ENCODE peak calls at places on chromosomes 7 and 10, in seven cellular contexts. D, V, G, N, F, J and S are unnamed samples.

GRCh38 chr10:77925410-77925794 is 1.2 kb downstream of the DLG5 start:
- DNase-seq in V (no peak), G (peak; percentile 81), F (no peak), N (no peak), D (no peak), J (no peak), S (no peak)

GRCh38 chr7:37439282-37440021 is 9.2 kb downstream of the ELMO1 start:
- DNase-seq in J (no peak), N (no peak), F (no peak), V (no peak), D (no peak), G (no peak), S (no peak)

GRCh38 chr7:6384327-6384726 is 63.4 kb downstream of the DAGLB start:
- DNase-seq in J (no peak), F (no peak), V (no peak), D (no peak), G (no peak), N (no peak), S (no peak)

GRCh38 chr7:46990761-46991160 is 591.1 kb downstream of the TNS3 start:
- DNase-seq in J (no peak), F (no peak), N (no peak), D (peak; percentile 59), G (no peak), V (no peak), S (no peak)

GRCh38 chr7:77409739-77410545 is 6.2 kb downstream of the GSAP start:
- DNase-seq in G (no peak), F (no peak), D (peak; percentile 26), N (no peak), V (no peak), J (no peak), S (no peak)

GRCh38 chr10:110637558-110638053 is 6.5 kb upstream of the RBM20 start:
- DNase-seq in D (no peak), G (no peak), F (no peak), N (no peak), V (no peak), J (no peak), S (no peak)

GRCh38 chr7:123682690-123683089 is 27.0 kb downstream of the LMOD2 start:
- DNase-seq in N (no peak), J (no peak), F (peak; percentile 23), V (no peak), D (peak; percentile 60), G (no peak), S (no peak)

GRCh38 chr7:38222481-38223096 is 44.5 kb downstream of the STARD3NL start:
- DNase-seq in G (no peak), D (no peak), F (peak; percentile 34), N (no peak), V (no peak), J (no peak), S (no peak)

GRCh38 chr7:47428052-47428779 is 153.7 kb downstream of the TNS3 start:
- DNase-seq in F (no peak), D (no peak), J (no peak), V (no peak), G (peak; percentile 38), N (no peak), S (no peak)

GRCh38 chr7:138784692-138785091 is 13.1 kb upstream of the TMEM213 start:
- DNase-seq in J (no peak), N (no peak), V (no peak), F (no peak), G (no peak), D (no peak), S (no peak)

GRCh38 chr10:5640036-5640435 is 26.4 kb downstream of the ASB13 start:
- DNase-seq in G (no peak), V (no peak), N (no peak), J (no peak), F (no peak), D (no peak), S (no peak)

DNA sequence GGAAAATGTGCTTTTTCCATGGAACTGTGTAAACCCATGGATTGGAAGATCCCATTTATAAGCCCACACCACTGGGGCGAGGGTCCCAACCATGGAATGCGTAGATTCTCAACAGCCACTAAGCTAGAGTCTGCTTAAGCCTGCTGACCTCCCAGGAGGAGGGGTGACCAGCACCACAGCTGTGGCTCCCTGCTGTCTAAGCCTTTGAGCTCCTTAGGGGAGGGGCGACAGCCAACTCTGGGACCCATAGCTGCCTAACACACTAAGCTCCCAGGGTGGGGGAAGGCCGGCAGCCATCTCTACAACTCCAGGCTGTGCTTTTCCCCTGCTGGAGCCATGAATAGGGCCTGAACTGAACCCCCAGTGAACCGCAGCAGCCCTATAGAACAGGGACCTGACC is 249.8 kb upstream of the HPS1 start:
- DNase-seq in N (no peak), D (no peak), F (no peak), V (no peak), G (no peak), J (no peak), S (no peak)
- H3K27ac ChIP-seq in N (no peak overlapping the region), D (no peak overlapping the region), F (no peak overlapping the region), V (no peak overlapping the region), G (no peak overlapping the region), J (no peak overlapping the region), S (no peak overlapping the region)

GRCh38 chr10:122078326-122078725 is 89.4 kb downstream of the TACC2 start:
- DNase-seq in N (no peak), D (no peak), F (no peak), J (no peak), G (no peak), V (no peak), S (no peak)
- H3K27ac ChIP-seq in N (peak overlapping the region; percentile 84), D (no peak overlapping the region), F (no peak overlapping the region), J (peak overlapping the region; percentile 72), G (peak overlapping the region; percentile 60), V (no peak overlapping the region), S (no peak overlapping the region)

GRCh38 chr7:945147-945555 is 9.3 kb downstream of the ADAP1 start:
- DNase-seq in V (no peak), D (no peak), N (no peak), F (no peak), G (peak; percentile 51), J (peak; percentile 6), S (peak; percentile 13)

GRCh38 chr7:946256-946996 is 8.1 kb downstream of the ADAP1 start:
- DNase-seq in J (peak; percentile 0), D (no peak), F (no peak), V (no peak), N (no peak), G (peak; percentile 53), S (peak; percentile 53)

GRCh38 chr7:945556-946255 is 8.8 kb downstream of the ADAP1 start:
- DNase-seq in D (no peak), N (no peak), J (peak; percentile 8), V (no peak), G (peak; percentile 60), F (peak; percentile 86), S (no peak)

GRCh38 chr7:947391-948210 is 6.9 kb downstream of the ADAP1 start:
- DNase-seq in V (no peak), G (peak; percentile 56), D (no peak), F (no peak), J (no peak), N (peak; percentile 8), S (peak; percentile 22)

DNA sequence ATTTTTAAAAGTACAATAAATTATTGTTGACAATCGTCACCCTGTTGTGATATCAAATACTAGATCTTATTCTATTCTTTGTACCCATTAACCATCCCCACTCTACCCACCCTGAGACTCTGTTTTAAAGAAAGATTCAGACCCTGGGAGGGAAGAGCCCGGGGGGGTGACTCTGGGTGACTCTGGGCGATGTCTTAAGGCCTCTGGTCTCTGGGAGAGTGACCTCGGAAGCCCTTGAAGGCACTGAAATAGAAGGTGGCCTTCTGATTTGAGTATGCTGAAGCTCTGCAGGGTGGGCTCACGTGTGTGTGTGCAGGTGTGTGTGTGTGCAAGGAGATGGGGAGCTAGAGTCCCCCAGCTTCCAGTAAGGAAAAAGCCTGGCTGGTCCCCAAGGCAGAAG is 9.7 kb downstream of the ADAP1 start:
- DNase-seq in D (no peak), G (no peak), J (no peak), F (no peak), N (no peak), V (no peak), S (peak; percentile 2)
- H3K27ac ChIP-seq in D (no peak overlapping the region), G (no peak overlapping the region), J (no peak overlapping the region), F (peak overlapping the region; percentile 98), N (no peak overlapping the region), V (no peak overlapping the region), S (no peak overlapping the region)

GRCh38 chr7:101060992-101061391 is 24.3 kb upstream of the TRIM56 start:
- DNase-seq in F (no peak), N (no peak), J (no peak), G (no peak), V (no peak), D (no peak), S (no peak)

GRCh38 chr7:101066141-101066857 is 19.0 kb upstream of the TRIM56 start:
- DNase-seq in J (peak; percentile 30), F (no peak), D (no peak), V (no peak), N (peak; percentile 27), G (no peak), S (no peak)

GRCh38 chr7:101068401-101068800 is 16.9 kb upstream of the TRIM56 start:
- DNase-seq in N (no peak), F (no peak), G (peak; percentile 35), V (no peak), D (no peak), J (no peak), S (no peak)

DNA sequence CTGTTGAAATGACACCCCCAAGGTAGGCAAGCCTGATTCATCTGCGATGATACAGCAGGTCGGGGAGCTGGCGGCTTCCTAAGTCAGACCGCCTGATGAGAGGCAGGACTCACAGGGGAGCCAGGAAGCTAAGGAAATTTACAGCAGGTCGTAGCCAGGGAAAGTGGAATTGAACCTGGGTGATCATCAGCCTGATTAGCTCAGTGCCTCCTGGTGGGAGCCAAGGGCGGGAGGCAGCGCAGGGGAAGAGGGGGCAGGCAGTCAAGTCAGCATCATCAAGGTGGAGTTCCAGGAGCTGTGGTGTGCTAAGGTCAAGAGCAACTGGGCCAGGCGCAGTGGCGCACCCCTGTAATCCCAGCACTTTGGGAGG is 18.4 kb upstream of the TRIM56 start:
- DNase-seq in V (no peak), J (no peak), D (no peak), G (no peak), N (no peak), F (no peak), S (no peak)
- H3K27ac ChIP-seq in V (no peak overlapping the region), J (no peak overlapping the region), D (no peak overlapping the region), G (no peak overlapping the region), N (no peak overlapping the region), F (no peak overlapping the region), S (no peak overlapping the region)

GRCh38 chr10:24119919-24120318 is 89.0 kb upstream of the KIAA1217 start:
- DNase-seq in G (no peak), V (no peak), N (no peak), J (no peak), F (no peak), D (no peak), S (no peak)
- H3K27ac ChIP-seq in G (no peak overlapping the region), V (no peak overlapping the region), N (peak overlapping the region; percentile 74), J (peak overlapping the region; percentile 62), F (no peak overlapping the region), D (no peak overlapping the region), S (peak overlapping the region; percentile 65)